ENCODE peak calls at places on chromosomes 5 and 9, in four cellular contexts. M, F, A and I are unnamed samples.

GRCh38 chr5:80592105-80592504 is 22.0 kb upstream of the ANKRD34B start:
- DNase-seq in A (no peak), M (no peak), F (peak; percentile 55), I (no peak)

GRCh38 chr5:123937230-123937629 is 425.3 kb downstream of the CSNK1G3 start:
- DNase-seq in M (peak; percentile 67), A (peak; percentile 38), F (peak; percentile 90), I (peak; percentile 69)

GRCh38 chr9:127567898-127568617 is 44.0 kb upstream of the STXBP1 start:
- DNase-seq in M (no peak), A (no peak), F (peak; percentile 64), I (peak; percentile 55)

GRCh38 chr5:134889335-134889734 is 15.2 kb downstream of the TXNDC15 start:
- DNase-seq in M (no peak), A (no peak), F (no peak), I (no peak)

GRCh38 chr9:107273634-107274033 is 9.4 kb upstream of the RAD23B start:
- DNase-seq in M (no peak), F (no peak), A (no peak), I (no peak)

GRCh38 chr5:138334867-138335447 is 3.1 kb upstream of the FAM53C start:
- DNase-seq in A (no peak), F (peak; percentile 54), M (peak; percentile 23), I (no peak)

GRCh38 chr5:119389288-119390065 is 33.7 kb downstream of the TNFAIP8 start:
- DNase-seq in F (no peak), M (peak; percentile 48), A (no peak), I (no peak)

GRCh38 chr9:85172001-85172978 is 502.8 kb downstream of the NTRK2 start:
- DNase-seq in A (no peak), M (no peak), F (peak; percentile 13), I (no peak)

GRCh38 chr9:108668191-108668940 is 187.4 kb downstream of the ACTL7B start:
- DNase-seq in A (no peak), F (peak; percentile 10), M (no peak), I (no peak)

DNA sequence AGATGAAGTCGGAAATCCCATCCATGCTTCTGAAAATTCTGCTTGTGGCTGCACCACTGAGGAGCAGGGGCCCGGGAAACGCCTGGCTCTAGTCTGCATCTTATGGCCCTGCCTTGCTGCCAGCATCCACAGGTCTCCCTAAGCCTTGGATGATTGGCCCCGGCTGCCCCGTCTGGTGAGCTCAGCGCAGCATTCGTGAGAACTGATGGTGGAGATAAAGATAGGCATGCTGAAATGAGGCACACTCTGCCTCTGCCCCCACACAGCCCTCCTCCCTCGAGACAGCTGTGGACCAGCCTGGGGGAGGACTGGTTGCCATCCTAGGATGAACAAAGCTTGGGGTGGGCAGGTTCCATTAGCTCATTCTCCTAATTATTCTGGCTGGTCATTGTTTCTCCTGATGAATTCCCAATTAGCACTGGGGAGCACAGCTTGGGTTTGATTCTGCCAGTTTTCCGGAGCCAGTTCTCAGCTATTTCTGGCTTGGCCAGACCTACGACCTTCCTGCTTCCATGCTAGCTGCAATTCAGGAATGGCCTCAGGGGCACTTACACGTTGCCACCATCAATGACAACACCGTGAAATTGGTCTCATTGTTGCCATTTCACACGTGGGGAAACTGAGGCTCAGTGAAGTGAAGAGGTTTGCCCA is 62.8 kb upstream of the CPEB4 start:
- DNase-seq in M (no peak), F (peak; percentile 54), A (no peak), I (no peak)
- H3K4me1 ChIP-seq in M (peaks cover 16% of the 10 kb centered on the region), F (no peaks in the 10 kb centered on the region), A (peaks cover 2% of the 10 kb centered on the region), I (peaks cover 14% of the 10 kb centered on the region)

DNA sequence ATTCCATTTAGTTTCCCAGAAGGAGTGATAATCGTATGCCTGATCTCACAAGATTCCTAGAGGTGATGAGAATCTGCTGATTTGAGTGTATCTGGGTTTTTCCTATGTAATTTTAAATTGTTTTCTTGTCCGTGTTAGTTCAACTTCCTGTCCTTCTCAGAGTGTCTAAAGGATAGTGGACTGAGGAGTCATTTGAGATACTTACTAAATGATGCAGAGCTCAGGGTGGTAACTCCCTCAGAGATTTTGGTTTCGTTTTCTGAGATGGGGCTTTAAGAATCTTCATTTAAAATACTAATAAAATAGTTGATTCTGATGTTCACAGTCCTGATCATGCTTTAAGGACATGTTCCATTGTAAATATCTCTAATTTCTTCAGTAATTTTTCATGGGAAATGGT is 30.3 kb downstream of the MELK start:
- DNase-seq in M (peak; percentile 66), F (no peak), A (no peak), I (no peak)
- H3K56ac ChIP-seq in M (no peak overlapping the region), F (no peak overlapping the region), A (no peak overlapping the region), I (no peak overlapping the region)

GRCh38 chr5:90558344-90559192 is at the start of gene ADGRV1:
- DNase-seq in F (peak; percentile 100), A (peak; percentile 97), M (peak; percentile 1), I (peak; percentile 99)
- H3K4me1 ChIP-seq in F (no peaks in the 10 kb centered on the region), A (peaks cover 3% of the 10 kb centered on the region), M (no peaks in the 10 kb centered on the region), I (peaks cover 13% of the 10 kb centered on the region)

GRCh38 chr9:95081998-95082397 is 235.5 kb downstream of the FANCC start:
- DNase-seq in A (no peak), F (no peak), M (no peak), I (no peak)
- H3K56ac ChIP-seq in A (no peak overlapping the region), F (no peak overlapping the region), M (no peak overlapping the region), I (no peak overlapping the region)

DNA sequence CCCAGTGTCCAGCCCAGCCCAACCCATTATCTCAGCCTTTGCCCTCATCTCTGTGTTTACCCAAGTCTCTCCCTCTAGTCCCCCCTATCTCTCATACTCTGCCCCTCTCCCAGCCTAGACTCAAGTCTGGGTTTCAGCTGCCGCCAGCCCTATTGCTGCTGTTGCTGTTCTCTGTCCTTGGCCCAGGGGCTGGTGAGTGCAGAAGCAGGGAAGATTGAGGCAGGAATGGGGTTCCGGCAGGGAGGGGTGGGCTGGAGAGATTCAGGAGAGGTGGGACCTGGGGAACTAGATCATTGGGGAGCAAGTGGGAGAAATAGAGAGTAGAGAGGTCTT is 702 bp downstream of the TMEM8B start:
- DNase-seq in M (no peak), F (no peak), A (no peak), I (no peak)
- H3K4me1 ChIP-seq in M (peaks cover 8% of the 10 kb centered on the region), F (peaks cover 6% of the 10 kb centered on the region), A (peaks cover 9% of the 10 kb centered on the region), I (peaks cover 2% of the 10 kb centered on the region)

DNA sequence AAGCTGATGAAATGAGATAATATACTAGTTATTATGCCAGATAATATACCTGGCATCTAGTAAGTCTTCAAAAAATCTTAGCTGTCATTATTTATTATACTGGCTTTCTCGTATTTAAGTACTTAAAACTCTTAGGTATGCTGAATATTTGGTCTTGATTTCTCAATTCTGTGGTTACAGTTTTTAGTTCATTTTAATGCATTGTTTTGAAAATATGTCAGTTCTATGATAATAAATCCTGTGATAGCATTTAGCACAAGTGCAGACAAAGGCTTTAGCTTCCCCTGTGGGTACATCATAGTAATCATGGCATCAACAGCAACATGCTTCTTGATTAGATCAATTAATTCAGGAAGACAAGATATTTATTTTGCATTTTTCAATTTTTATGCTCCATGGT is 133.0 kb downstream of the SMC2 start:
- DNase-seq in M (no peak), A (no peak), F (no peak), I (no peak)
- H3K56ac ChIP-seq in M (no peak overlapping the region), A (no peak overlapping the region), F (no peak overlapping the region), I (no peak overlapping the region)

GRCh38 chr9:33290994-33291397 is 680 bp downstream of the NFX1 start:
- DNase-seq in A (no peak), M (peak; percentile 91), F (no peak), I (no peak)

GRCh38 chr9:33297455-33297854 is 7.1 kb downstream of the NFX1 start:
- DNase-seq in M (no peak), A (no peak), F (no peak), I (no peak)

GRCh38 chr9:33294670-33295432 is 4.5 kb downstream of the NFX1 start:
- DNase-seq in F (no peak), A (no peak), M (no peak), I (no peak)

GRCh38 chr9:33293782-33294181 is 3.5 kb downstream of the NFX1 start:
- DNase-seq in F (no peak), A (no peak), M (no peak), I (no peak)

DNA sequence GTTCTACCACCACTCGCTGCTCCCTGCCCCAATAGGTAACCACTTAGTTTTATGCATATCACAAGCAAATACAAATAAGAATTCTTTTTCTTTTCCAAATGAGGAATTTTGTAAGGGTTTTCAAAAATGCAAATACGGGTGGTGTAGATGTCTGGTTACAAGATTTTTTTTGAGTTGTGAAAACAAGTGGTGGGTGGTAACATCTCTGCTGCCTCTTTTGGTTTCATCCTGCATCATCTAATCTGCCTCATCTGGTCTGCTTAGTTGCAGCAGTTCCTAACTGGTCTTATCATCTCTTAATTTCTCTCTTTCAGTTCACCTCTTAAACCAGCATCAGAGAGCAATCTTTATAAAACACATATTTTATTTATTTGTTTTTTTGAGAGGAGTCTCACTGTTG is 5.3 kb downstream of the NFX1 start:
- DNase-seq in A (no peak), M (no peak), F (no peak), I (no peak)
- H3K4me1 ChIP-seq in A (no peaks in the 10 kb centered on the region), M (peaks cover 5% of the 10 kb centered on the region), F (no peaks in the 10 kb centered on the region), I (peaks cover 2% of the 10 kb centered on the region)

GRCh38 chr5:89399553-89399952 is 516.6 kb upstream of the MEF2C start:
- DNase-seq in A (no peak), M (no peak), F (no peak), I (no peak)

GRCh38 chr5:89396262-89396975 is 513.4 kb upstream of the MEF2C start:
- DNase-seq in F (peak; percentile 22), A (no peak), M (peak; percentile 9), I (no peak)

GRCh38 chr5:89401659-89402058 is 518.7 kb upstream of the MEF2C start:
- DNase-seq in M (no peak), F (no peak), A (no peak), I (no peak)

GRCh38 chr5:89401012-89401411 is 518.0 kb upstream of the MEF2C start:
- DNase-seq in F (no peak), M (no peak), A (no peak), I (no peak)

GRCh38 chr5:89397096-89397495 is 514.1 kb upstream of the MEF2C start:
- DNase-seq in F (no peak), A (no peak), M (no peak), I (no peak)
- H3K56ac ChIP-seq in F (no peak overlapping the region), A (no peak overlapping the region), M (no peak overlapping the region), I (no peak overlapping the region)